ENCODE peak calls at places on chromosome 21, in five cellular contexts. W is GM03348; C is NCI-H1048; T is H1; H is stimulated activated CD8-positive, alpha-beta memory T cell treated with anti-CD3 and anti-CD28 coated beads, Interleukin-12 subunit alpha, Interleukin-12 subunit beta, amount 100 ng/mL, for 1 hour. L is an unnamed sample.
A peak's percentile ranks its signal among the peaks of the same experiment; 100 is the strongest.

GRCh38 chr21:32423320-32423719 is 10.8 kb downstream of the EVA1C start:
- DNase-seq in H (no peak), C (no peak), W (peak; percentile 86), T (no peak), L (no peak)

GRCh38 chr21:46124083-46124925 is 26.4 kb downstream of the COL6A2 start:
- DNase-seq in W (no peak), H (no peak), C (no peak), T (no peak), L (peak; percentile 33)

GRCh38 chr21:17759546-17760178 is 59.5 kb downstream of the C21orf91 start:
- DNase-seq in C (no peak), H (no peak), T (no peak), W (no peak), L (no peak)

GRCh38 chr21:41923641-41924342 is 30.0 kb downstream of the C2CD2 start:
- DNase-seq in W (peak; percentile 74), H (no peak), T (no peak), C (no peak), L (no peak)

GRCh38 chr21:43916691-43917514 is 51.9 kb downstream of the AGPAT3 start:
- DNase-seq in T (peak; percentile 49), W (peak; percentile 47), H (peak; percentile 53), C (no peak), L (peak; percentile 73)

GRCh38 chr21:45595574-45596295 is 47.8 kb upstream of the PCBP3 start:
- DNase-seq in C (no peak), W (no peak), H (no peak), T (no peak), L (no peak)

GRCh38 chr21:41663805-41664788 is 102.8 kb downstream of the RIPK4 start:
- DNase-seq in H (no peak), T (no peak), C (no peak), W (no peak), L (no peak)

GRCh38 chr21:17119466-17120297 is 393.2 kb upstream of the CXADR start:
- DNase-seq in C (no peak), H (no peak), W (no peak), T (no peak), L (no peak)

GRCh38 chr21:40925481-40925880 is 78.5 kb upstream of the DSCAM start:
- DNase-seq in H (no peak), C (no peak), T (no peak), W (no peak), L (no peak)

GRCh38 chr21:33975548-33976081 is 60.0 kb upstream of the ATP5PO start:
- DNase-seq in T (peak; percentile 39), H (peak; percentile 36), W (no peak), C (no peak), L (no peak)

GRCh38 chr21:14482165-14482564 is 64.0 kb downstream of the SAMSN1 start:
- DNase-seq in W (no peak), C (no peak), T (no peak), H (no peak), L (no peak)

GRCh38 chr21:38817371-38818335 is 11.9 kb downstream of the ETS2 start:
- DNase-seq in T (no peak), H (no peak), W (peak; percentile 71), C (no peak), L (no peak)

GRCh38 chr21:31326478-31327247 is 17.4 kb downstream of the TIAM1 start:
- DNase-seq in T (no peak), H (no peak), W (peak; percentile 65), C (no peak), L (no peak)

GRCh38 chr21:24895885-24896734 is 711.2 kb downstream of the MRPL39 start:
- DNase-seq in C (peak; percentile 2), W (peak; percentile 2), T (peak; percentile 48), H (no peak), L (no peak)

GRCh38 chr21:32321480-32321879 is 22.8 kb downstream of the MRAP start:
- DNase-seq in T (no peak), C (no peak), W (no peak), H (no peak), L (no peak)

GRCh38 chr21:27382404-27382803 is 415.5 kb upstream of the ADAMTS5 start:
- DNase-seq in C (no peak), H (no peak), T (no peak), W (no peak), L (no peak)

GRCh38 chr21:32412162-32412997 is at the start of gene EVA1C:
- DNase-seq in W (peak; percentile 70), H (peak; percentile 50), C (no peak), T (peak; percentile 79), L (peak; percentile 79)

GRCh38 chr21:36097427-36098230 is 27.8 kb downstream of the CBR1 start:
- DNase-seq in C (no peak), T (no peak), H (no peak), W (no peak), L (no peak)

GRCh38 chr21:15414057-15414456 is 315.7 kb upstream of the USP25 start:
- DNase-seq in W (no peak), T (no peak), H (no peak), C (no peak), L (no peak)

GRCh38 chr21:29297483-29298347 is 1.0 kb upstream of the BACH1 start:
- DNase-seq in W (no peak), T (no peak), H (no peak), C (no peak), L (no peak)

L was measured in cardiac septum.